ENCODE peak calls at places on chromosomes 16 and 17, in eight cellular contexts. T is NT2/D1, C is GDM1, U is AML-193, V is EL, S is NCI-H1694, J is left lobe of liver, O is HFFc6. I is an unnamed sample.

GRCh38 chr17:41813039-41813680 is 356 bp downstream of the FKBP10 start:
- DNase-seq in T (no peak), C (no peak), U (no peak), V (no peak), S (no peak), J (no peak), O (no peak), I (no peak)

GRCh38 chr16:25914357-25914962 is 222.7 kb downstream of the HS3ST4 start:
- DNase-seq in T (peak; percentile 6), C (no peak), U (no peak), V (no peak), S (no peak), J (no peak), O (no peak), I (no peak)

GRCh38 chr16:3980311-3981111 is 100.0 kb upstream of the CREBBP start:
- DNase-seq in T (no peak), C (no peak), U (no peak), V (peak; percentile 87), S (no peak), J (no peak), O (peak; percentile 65), I (no peak)

GRCh38 chr17:1730345-1731193 is 6.1 kb downstream of the WDR81 start:
- DNase-seq in T (no peak), C (no peak), U (no peak), V (peak; percentile 87), S (no peak), J (no peak), O (peak; percentile 82), I (peak; percentile 81)

GRCh38 chr17:10318540-10318939 is 54.3 kb downstream of the MYH13 start:
- DNase-seq in T (no peak), C (peak; percentile 5), U (no peak), V (no peak), S (no peak), J (no peak), O (no peak), I (no peak)

GRCh38 chr16:72876981-72877373 is 171.0 kb downstream of the ZFHX3 start:
- DNase-seq in T (no peak), C (no peak), U (no peak), V (peak; percentile 60), S (no peak), J (no peak), O (no peak), I (no peak)

GRCh38 chr17:35048685-35049379 is 14.7 kb downstream of the RFFL start:
- DNase-seq in T (no peak), C (no peak), U (no peak), V (no peak), S (no peak), J (no peak), O (no peak), I (no peak)

GRCh38 chr16:29898135-29898534 is 1.2 kb downstream of the SEZ6L2 start:
- DNase-seq in T (no peak), C (no peak), U (no peak), V (no peak), S (no peak), J (no peak), O (no peak), I (no peak)

GRCh38 chr16:13767215-13767614 is 152.7 kb upstream of the ERCC4 start:
- DNase-seq in T (peak; percentile 28), C (peak; percentile 6), U (no peak), V (no peak), S (no peak), J (no peak), O (no peak), I (no peak)

GRCh38 chr17:77107506-77108433 is 33.0 kb upstream of the SEC14L1 start:
- DNase-seq in T (no peak), C (no peak), U (no peak), V (peak; percentile 63), S (no peak), J (no peak), O (peak; percentile 33), I (no peak)

GRCh38 chr16:48117217-48118105 is 38.3 kb downstream of the ABCC12 start:
- DNase-seq in T (peak; percentile 68), C (peak; percentile 35), U (peak; percentile 28), V (peak; percentile 44), S (peak; percentile 50), J (no peak), O (no peak), I (peak; percentile 82)

GRCh38 chr17:5031365-5032082 is 3.7 kb downstream of the SLC52A1 start:
- DNase-seq in T (peak; percentile 55), C (peak; percentile 87), U (peak; percentile 17), V (peak; percentile 80), S (peak; percentile 60), J (peak; percentile 60), O (peak; percentile 60), I (peak; percentile 90)

GRCh38 chr16:71899171-71899570 is 3.8 kb downstream of the IST1 start:
- DNase-seq in T (no peak), C (no peak), U (no peak), V (no peak), S (no peak), J (no peak), O (no peak), I (no peak)

GRCh38 chr17:42407289-42407836 is 15.7 kb downstream of the CAVIN1 start:
- DNase-seq in T (no peak), C (peak; percentile 60), U (peak; percentile 26), V (peak; percentile 65), S (peak; percentile 93), J (peak; percentile 92), O (peak; percentile 42), I (peak; percentile 93)

I was measured in spleen.